ENCODE peak calls at places on chromosomes 5 and 9, in nine cellular contexts. One of them, this sample, is unnamed. For H3K4me1 and H3K27me3, the result is how much of the 10 kb centered on the place peaks cover.

GRCh38 chr5:176844706-176845391 is 34.5 kb downstream of the UNC5A start:
- DNase-seq in heart left ventricle: no peak
- DNase-seq in body of pancreas: no peak
- DNase-seq in GM23248: peak
- DNase-seq in cardiac muscle cell: peak
- DNase-seq in A673: peak
- DNase-seq in aorta: no peak
- DNase-seq in heart right ventricle: no peak
- DNase-seq in colonic mucosa: no peak
- DNase-seq in this sample: peak

GRCh38 chr9:98365227-98365669 is 109.8 kb upstream of the TBC1D2 start:
- DNase-seq in heart left ventricle: no peak
- DNase-seq in body of pancreas: no peak
- DNase-seq in GM23248: peak
- DNase-seq in cardiac muscle cell: peak
- DNase-seq in A673: peak
- DNase-seq in aorta: no peak
- DNase-seq in heart right ventricle: no peak
- DNase-seq in colonic mucosa: peak
- DNase-seq in this sample: no peak

GRCh38 chr5:173065155-173065554 is 9.0 kb downstream of the CREBRF start:
- DNase-seq in heart left ventricle: no peak
- DNase-seq in body of pancreas: no peak
- DNase-seq in GM23248: no peak
- DNase-seq in cardiac muscle cell: no peak
- DNase-seq in A673: no peak
- DNase-seq in aorta: no peak
- DNase-seq in heart right ventricle: no peak
- DNase-seq in colonic mucosa: no peak
- DNase-seq in this sample: no peak

GRCh38 chr5:139204196-139204595 is 6.0 kb upstream of the SIL1 start:
- DNase-seq in heart left ventricle: no peak
- DNase-seq in body of pancreas: no peak
- DNase-seq in GM23248: no peak
- DNase-seq in cardiac muscle cell: no peak
- DNase-seq in A673: no peak
- DNase-seq in aorta: no peak
- DNase-seq in heart right ventricle: no peak
- DNase-seq in colonic mucosa: no peak
- DNase-seq in this sample: no peak

GRCh38 chr5:15533124-15533893 is 33.3 kb downstream of the FBXL7 start:
- DNase-seq in heart left ventricle: no peak
- DNase-seq in body of pancreas: no peak
- DNase-seq in GM23248: peak
- DNase-seq in cardiac muscle cell: peak
- DNase-seq in A673: no peak
- DNase-seq in aorta: no peak
- DNase-seq in heart right ventricle: no peak
- DNase-seq in colonic mucosa: no peak
- DNase-seq in this sample: no peak

GRCh38 chr5:167770461-167770860 is 521.0 kb upstream of the WWC1 start:
- DNase-seq in heart left ventricle: no peak
- DNase-seq in body of pancreas: no peak
- DNase-seq in GM23248: peak
- DNase-seq in cardiac muscle cell: peak
- DNase-seq in A673: no peak
- DNase-seq in aorta: no peak
- DNase-seq in heart right ventricle: no peak
- DNase-seq in colonic mucosa: no peak
- DNase-seq in this sample: no peak

GRCh38 chr5:54624671-54625583 is 107.4 kb downstream of the SNX18 start:
- DNase-seq in heart left ventricle: no peak
- DNase-seq in body of pancreas: no peak
- DNase-seq in GM23248: peak
- DNase-seq in cardiac muscle cell: peak
- DNase-seq in A673: peak
- DNase-seq in aorta: no peak
- DNase-seq in heart right ventricle: no peak
- DNase-seq in colonic mucosa: no peak
- DNase-seq in this sample: no peak

GRCh38 chr5:58156977-58157701 is 302.7 kb downstream of the PLK2 start:
- DNase-seq in heart left ventricle: peak
- DNase-seq in body of pancreas: peak
- DNase-seq in GM23248: peak
- DNase-seq in cardiac muscle cell: peak
- DNase-seq in A673: no peak
- DNase-seq in aorta: no peak
- DNase-seq in heart right ventricle: no peak
- DNase-seq in colonic mucosa: no peak
- DNase-seq in this sample: no peak

GRCh38 chr5:115453391-115454095 is 91.0 kb downstream of the FEM1C start:
- DNase-seq in heart left ventricle: no peak
- DNase-seq in body of pancreas: peak
- DNase-seq in GM23248: no peak
- DNase-seq in cardiac muscle cell: no peak
- DNase-seq in A673: no peak
- DNase-seq in aorta: no peak
- DNase-seq in heart right ventricle: no peak
- DNase-seq in colonic mucosa: no peak
- DNase-seq in this sample: no peak

GRCh38 chr5:115456056-115456455 is 88.5 kb downstream of the FEM1C start:
- DNase-seq in heart left ventricle: no peak
- DNase-seq in body of pancreas: no peak
- DNase-seq in GM23248: no peak
- DNase-seq in cardiac muscle cell: peak
- DNase-seq in A673: no peak
- DNase-seq in aorta: no peak
- DNase-seq in heart right ventricle: no peak
- DNase-seq in colonic mucosa: no peak
- DNase-seq in this sample: no peak

GRCh38 chr5:115456539-115456938 is 88.0 kb downstream of the FEM1C start:
- DNase-seq in heart left ventricle: no peak
- DNase-seq in body of pancreas: no peak
- DNase-seq in GM23248: no peak
- DNase-seq in cardiac muscle cell: no peak
- DNase-seq in A673: no peak
- DNase-seq in aorta: no peak
- DNase-seq in heart right ventricle: no peak
- DNase-seq in colonic mucosa: peak
- DNase-seq in this sample: no peak

GRCh38 chr5:115457574-115457973 is 87.0 kb downstream of the FEM1C start:
- DNase-seq in heart left ventricle: no peak
- DNase-seq in body of pancreas: peak
- DNase-seq in GM23248: no peak
- DNase-seq in cardiac muscle cell: no peak
- DNase-seq in A673: no peak
- DNase-seq in aorta: no peak
- DNase-seq in heart right ventricle: no peak
- DNase-seq in colonic mucosa: peak
- DNase-seq in this sample: no peak

GRCh38 chr5:115455241-115455640 is 89.3 kb downstream of the FEM1C start:
- DNase-seq in heart left ventricle: peak
- DNase-seq in body of pancreas: peak
- DNase-seq in GM23248: peak
- DNase-seq in cardiac muscle cell: peak
- DNase-seq in A673: no peak
- DNase-seq in aorta: no peak
- DNase-seq in heart right ventricle: no peak
- DNase-seq in colonic mucosa: no peak
- DNase-seq in this sample: peak
- H3K4me1 ChIP-seq in heart left ventricle: under half
- H3K4me1 ChIP-seq in body of pancreas: half or more
- H3K4me1 ChIP-seq in GM23248: half or more
- H3K4me1 ChIP-seq in cardiac muscle cell: under half
- H3K4me1 ChIP-seq in A673: under half
- H3K4me1 ChIP-seq in aorta: under half
- H3K4me1 ChIP-seq in heart right ventricle: under half
- H3K4me1 ChIP-seq in colonic mucosa: under half
- H3K4me1 ChIP-seq in this sample: under half

GRCh38 chr5:73417307-73418035 is 31.1 kb downstream of the FOXD1 start:
- DNase-seq in heart left ventricle: no peak
- DNase-seq in body of pancreas: no peak
- DNase-seq in GM23248: peak
- DNase-seq in cardiac muscle cell: no peak
- DNase-seq in A673: no peak
- DNase-seq in aorta: no peak
- DNase-seq in heart right ventricle: no peak
- DNase-seq in colonic mucosa: no peak
- DNase-seq in this sample: no peak

GRCh38 chr5:73412597-73412988 is 36.0 kb downstream of the FOXD1 start:
- DNase-seq in heart left ventricle: no peak
- DNase-seq in body of pancreas: no peak
- DNase-seq in GM23248: peak
- DNase-seq in cardiac muscle cell: no peak
- DNase-seq in A673: no peak
- DNase-seq in aorta: no peak
- DNase-seq in heart right ventricle: no peak
- DNase-seq in colonic mucosa: no peak
- DNase-seq in this sample: no peak

GRCh38 chr5:73415617-73416016 is 33.0 kb downstream of the FOXD1 start:
- DNase-seq in heart left ventricle: no peak
- DNase-seq in body of pancreas: no peak
- DNase-seq in GM23248: no peak
- DNase-seq in cardiac muscle cell: no peak
- DNase-seq in A673: no peak
- DNase-seq in aorta: no peak
- DNase-seq in heart right ventricle: no peak
- DNase-seq in colonic mucosa: no peak
- DNase-seq in this sample: no peak

GRCh38 chr5:73418244-73418691 is 30.3 kb downstream of the FOXD1 start:
- DNase-seq in heart left ventricle: no peak
- DNase-seq in body of pancreas: no peak
- DNase-seq in GM23248: peak
- DNase-seq in cardiac muscle cell: no peak
- DNase-seq in A673: no peak
- DNase-seq in aorta: peak
- DNase-seq in heart right ventricle: no peak
- DNase-seq in colonic mucosa: no peak
- DNase-seq in this sample: no peak

DNA sequence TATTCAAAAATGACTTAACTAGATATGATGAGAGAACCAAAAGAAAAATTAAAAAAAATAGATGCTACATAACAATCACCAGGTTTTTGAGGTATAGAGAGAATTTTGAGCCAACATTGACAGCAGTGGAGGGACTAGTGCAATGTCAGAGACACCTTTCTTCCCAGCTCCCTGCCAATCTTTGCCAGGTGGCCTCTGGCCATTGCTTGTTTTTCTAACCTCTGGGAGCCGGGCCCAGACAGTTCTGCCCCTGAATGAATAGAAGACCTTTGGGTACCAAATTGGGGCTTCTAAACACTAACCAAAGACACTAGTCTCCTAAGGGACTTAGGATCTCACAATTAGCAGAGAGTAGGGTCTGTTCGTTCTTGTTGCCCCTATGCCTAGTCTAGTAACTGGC is 33.4 kb downstream of the FOXD1 start:
- DNase-seq in heart left ventricle: no peak
- DNase-seq in body of pancreas: no peak
- DNase-seq in GM23248: no peak
- DNase-seq in cardiac muscle cell: no peak
- DNase-seq in A673: no peak
- DNase-seq in aorta: no peak
- DNase-seq in heart right ventricle: no peak
- DNase-seq in colonic mucosa: no peak
- DNase-seq in this sample: no peak
- H3K27me3 ChIP-seq in heart left ventricle: half or more
- H3K27me3 ChIP-seq in body of pancreas: under half
- H3K27me3 ChIP-seq in GM23248: under half
- H3K27me3 ChIP-seq in cardiac muscle cell: half or more
- H3K27me3 ChIP-seq in A673: under half
- H3K27me3 ChIP-seq in aorta: under half
- H3K27me3 ChIP-seq in heart right ventricle: half or more
- H3K27me3 ChIP-seq in colonic mucosa: under half
- H3K27me3 ChIP-seq in this sample: under half

GRCh38 chr5:158955636-158956035 is 144.1 kb downstream of the EBF1 start:
- DNase-seq in heart left ventricle: no peak
- DNase-seq in body of pancreas: no peak
- DNase-seq in GM23248: no peak
- DNase-seq in cardiac muscle cell: no peak
- DNase-seq in A673: no peak
- DNase-seq in aorta: no peak
- DNase-seq in heart right ventricle: no peak
- DNase-seq in colonic mucosa: no peak
- DNase-seq in this sample: no peak

GRCh38 chr5:158952951-158953350 is 146.8 kb downstream of the EBF1 start:
- DNase-seq in heart left ventricle: no peak
- DNase-seq in body of pancreas: no peak
- DNase-seq in GM23248: no peak
- DNase-seq in cardiac muscle cell: no peak
- DNase-seq in A673: no peak
- DNase-seq in aorta: no peak
- DNase-seq in heart right ventricle: no peak
- DNase-seq in colonic mucosa: no peak
- DNase-seq in this sample: no peak

GRCh38 chr5:158957196-158957595 is 142.5 kb downstream of the EBF1 start:
- DNase-seq in heart left ventricle: no peak
- DNase-seq in body of pancreas: no peak
- DNase-seq in GM23248: no peak
- DNase-seq in cardiac muscle cell: no peak
- DNase-seq in A673: no peak
- DNase-seq in aorta: no peak
- DNase-seq in heart right ventricle: no peak
- DNase-seq in colonic mucosa: no peak
- DNase-seq in this sample: no peak

GRCh38 chr5:158953929-158954534 is 145.7 kb downstream of the EBF1 start:
- DNase-seq in heart left ventricle: no peak
- DNase-seq in body of pancreas: no peak
- DNase-seq in GM23248: peak
- DNase-seq in cardiac muscle cell: no peak
- DNase-seq in A673: no peak
- DNase-seq in aorta: no peak
- DNase-seq in heart right ventricle: no peak
- DNase-seq in colonic mucosa: no peak
- DNase-seq in this sample: no peak

DNA sequence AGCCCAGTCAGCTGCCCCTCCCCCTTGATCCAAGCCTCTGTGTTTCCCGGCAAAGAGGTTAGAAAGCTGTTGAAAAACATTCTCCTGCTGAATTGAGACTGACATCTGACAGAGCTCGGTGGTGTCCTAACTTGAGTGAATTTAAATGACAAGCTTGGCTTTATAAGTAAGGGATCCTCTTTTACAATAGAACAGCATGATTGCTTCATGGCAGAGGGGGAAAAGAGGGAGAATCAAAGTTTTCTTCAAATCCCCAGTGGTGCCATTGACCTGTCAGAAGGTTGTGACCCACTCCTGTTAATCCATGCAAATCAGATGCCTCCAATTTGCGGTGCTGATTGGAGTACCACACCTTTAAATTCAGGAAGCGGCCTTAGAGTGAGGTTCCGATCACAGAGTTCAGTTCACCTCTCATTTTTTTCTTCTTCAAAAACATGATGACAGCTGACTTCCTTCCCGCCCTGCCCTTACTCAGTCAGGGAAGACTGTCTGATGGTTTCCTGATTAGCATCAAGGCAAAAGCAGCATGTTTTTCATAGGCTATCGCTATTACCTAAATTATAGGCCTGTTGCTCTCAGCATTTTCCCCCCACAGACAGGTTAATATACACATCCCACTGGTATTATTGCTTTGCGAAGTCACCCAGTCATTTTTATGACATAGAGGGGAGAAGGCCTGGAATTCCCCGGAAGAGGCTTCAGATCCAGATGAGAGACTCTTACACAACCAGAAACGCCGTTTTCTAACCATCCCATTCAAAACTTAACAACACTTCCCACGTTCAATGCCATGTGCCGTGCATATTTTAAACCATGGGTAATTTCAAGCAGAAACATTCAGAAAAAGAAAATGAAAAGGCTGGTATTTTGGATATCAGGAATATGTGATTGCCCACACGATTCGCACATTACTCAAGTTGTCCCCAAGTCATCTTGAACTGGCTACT is 141.4 kb downstream of the EBF1 start:
- DNase-seq in heart left ventricle: no peak
- DNase-seq in body of pancreas: no peak
- DNase-seq in GM23248: peak
- DNase-seq in cardiac muscle cell: no peak
- DNase-seq in A673: no peak
- DNase-seq in aorta: no peak
- DNase-seq in heart right ventricle: no peak
- DNase-seq in colonic mucosa: no peak
- DNase-seq in this sample: no peak
- H3K4me1 ChIP-seq in heart left ventricle: under half
- H3K4me1 ChIP-seq in body of pancreas: under half
- H3K4me1 ChIP-seq in GM23248: under half
- H3K4me1 ChIP-seq in cardiac muscle cell: under half
- H3K4me1 ChIP-seq in A673: under half
- H3K4me1 ChIP-seq in aorta: under half
- H3K4me1 ChIP-seq in heart right ventricle: under half
- H3K4me1 ChIP-seq in colonic mucosa: under half
- H3K4me1 ChIP-seq in this sample: under half

DNA sequence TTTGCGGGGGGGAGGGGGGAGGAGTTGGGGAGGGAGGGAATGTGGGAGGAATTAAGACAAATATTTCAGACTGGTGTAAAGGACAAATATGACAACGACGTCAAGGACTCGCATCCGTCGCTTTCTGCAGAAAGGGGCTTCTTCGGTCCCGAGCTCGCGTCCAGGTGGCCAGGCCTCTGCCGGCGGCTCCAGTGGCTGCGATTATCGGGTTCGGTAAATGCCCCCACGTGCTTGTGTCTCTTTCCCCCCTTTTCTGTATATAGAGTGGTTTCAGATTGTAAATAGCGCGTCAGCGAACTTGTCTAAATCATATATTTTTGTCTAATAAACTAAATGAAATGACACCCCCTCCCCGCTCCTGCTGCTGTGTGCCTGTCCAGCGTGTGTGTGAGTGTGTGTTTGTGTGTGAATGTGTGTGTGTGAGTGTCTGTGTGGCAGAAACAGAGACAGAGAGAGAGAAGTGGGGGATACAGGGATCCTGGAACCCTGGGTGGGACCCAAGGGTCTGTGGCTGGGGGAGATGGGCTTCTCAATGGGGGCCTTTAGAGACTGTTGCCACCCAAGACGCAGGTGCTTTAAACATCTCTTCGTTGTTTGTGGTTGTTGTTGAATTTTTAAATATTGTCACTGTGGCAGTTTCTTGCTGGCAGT is 5.6 kb downstream of the IRX1 start:
- DNase-seq in heart left ventricle: no peak
- DNase-seq in body of pancreas: no peak
- DNase-seq in GM23248: peak
- DNase-seq in cardiac muscle cell: no peak
- DNase-seq in A673: no peak
- DNase-seq in aorta: no peak
- DNase-seq in heart right ventricle: no peak
- DNase-seq in colonic mucosa: no peak
- DNase-seq in this sample: no peak
- H3K27me3 ChIP-seq in heart left ventricle: half or more
- H3K27me3 ChIP-seq in body of pancreas: under half
- H3K27me3 ChIP-seq in GM23248: under half
- H3K27me3 ChIP-seq in cardiac muscle cell: half or more
- H3K27me3 ChIP-seq in A673: under half
- H3K27me3 ChIP-seq in aorta: under half
- H3K27me3 ChIP-seq in heart right ventricle: half or more
- H3K27me3 ChIP-seq in colonic mucosa: half or more
- H3K27me3 ChIP-seq in this sample: under half

This sample was measured in right cardiac atrium.